ENCODE peak calls at places on chromosome 16, in eight cellular contexts. L, C, Z, J, P, O, I and W are unnamed samples.
A peak's percentile ranks its signal among the peaks of the same experiment; 100 is the strongest.

GRCh38 chr16:85078952-85079351 is 33.3 kb downstream of the CIBAR2 start:
- DNase-seq in L (no peak), C (no peak), Z (no peak), J (no peak), P (no peak), O (no peak), I (no peak), W (no peak)

GRCh38 chr16:22381392-22381791 is 7.0 kb upstream of the CDR2 start:
- DNase-seq in L (no peak), C (no peak), Z (no peak), J (no peak), P (no peak), O (no peak), I (no peak), W (no peak)

GRCh38 chr16:24497405-24497804 is 42.0 kb upstream of the RBBP6 start:
- DNase-seq in L (peak; percentile 78), C (no peak), Z (peak; percentile 5), J (peak; percentile 23), P (no peak), O (no peak), I (peak; percentile 20), W (no peak)

GRCh38 chr16:46747777-46748651 is at the start of gene MYLK3:
- DNase-seq in L (peak; percentile 91), C (no peak), Z (no peak), J (peak; percentile 95), P (peak; percentile 15), O (peak; percentile 73), I (no peak), W (peak; percentile 25)

GRCh38 chr16:78461496-78461938 is 362.1 kb downstream of the WWOX start:
- DNase-seq in L (no peak), C (no peak), Z (no peak), J (no peak), P (no peak), O (no peak), I (peak; percentile 58), W (no peak)

GRCh38 chr16:67661864-67662652 is 1.3 kb downstream of the PARD6A start:
- DNase-seq in L (no peak), C (no peak), Z (no peak), J (no peak), P (no peak), O (no peak), I (no peak), W (no peak)

GRCh38 chr16:28897826-28898225 is 19.5 kb downstream of the ATP2A1 start:
- DNase-seq in L (no peak), C (no peak), Z (no peak), J (no peak), P (no peak), O (no peak), I (peak; percentile 3), W (no peak)

GRCh38 chr16:23920899-23921298 is 85.1 kb downstream of the PRKCB start:
- DNase-seq in L (no peak), C (no peak), Z (no peak), J (no peak), P (no peak), O (no peak), I (no peak), W (no peak)

GRCh38 chr16:55073830-55074229 is 143.2 kb downstream of the IRX5 start:
- DNase-seq in L (peak; percentile 8), C (no peak), Z (no peak), J (no peak), P (no peak), O (no peak), I (no peak), W (no peak)

GRCh38 chr16:14315683-14316320 is 244.7 kb downstream of the MRTFB start:
- DNase-seq in L (no peak), C (no peak), Z (no peak), J (no peak), P (no peak), O (no peak), I (no peak), W (no peak)

GRCh38 chr16:28821874-28822519 is 802 bp upstream of the ATXN2L start:
- DNase-seq in L (peak; percentile 48), C (no peak), Z (no peak), J (no peak), P (no peak), O (no peak), I (no peak), W (no peak)

GRCh38 chr16:58499615-58500328 is at the start of gene NDRG4:
- DNase-seq in L (peak; percentile 96), C (peak; percentile 58), Z (peak; percentile 93), J (peak; percentile 92), P (peak; percentile 78), O (peak; percentile 58), I (peak; percentile 86), W (peak; percentile 48)

DNA sequence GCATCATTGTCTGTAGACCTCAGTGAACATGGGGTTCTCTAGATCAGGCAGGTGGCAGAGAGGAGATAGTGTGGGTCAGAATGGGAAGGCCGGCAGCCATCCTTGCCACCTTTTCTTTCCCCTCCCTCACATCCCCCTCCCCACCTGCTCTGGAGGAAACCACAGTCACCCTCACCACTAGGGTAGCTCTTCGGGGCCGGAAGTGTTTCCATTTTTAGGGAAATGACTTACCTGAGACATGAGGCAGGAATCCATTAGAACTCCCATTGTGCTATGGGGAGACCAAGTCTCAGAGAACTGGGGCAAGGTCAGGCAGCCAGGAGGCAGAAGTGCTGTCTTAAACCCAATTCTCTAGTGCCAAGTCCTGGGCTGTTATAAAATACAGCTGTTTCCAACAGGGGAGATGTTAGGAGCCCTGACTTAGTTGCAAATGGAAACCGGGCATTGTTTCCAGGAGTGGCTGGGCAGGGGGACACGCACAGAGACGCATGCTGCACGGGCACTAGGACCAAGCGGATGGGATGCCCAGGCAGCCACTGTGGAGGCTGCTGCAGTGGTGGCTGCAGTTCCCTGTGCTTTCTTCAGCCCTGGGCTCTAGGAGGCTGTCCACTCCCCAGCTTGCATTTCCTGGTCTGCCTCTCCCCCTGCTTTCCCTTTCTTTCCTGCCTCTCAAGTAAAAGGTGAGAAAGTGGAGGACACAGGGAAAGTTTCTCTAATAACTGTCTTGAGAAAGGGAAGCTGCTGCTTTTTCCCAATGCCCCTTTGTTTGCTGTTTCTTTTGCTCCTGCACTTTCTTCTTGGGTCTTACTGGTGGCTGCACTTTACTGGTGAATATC is 2.8 kb downstream of the HAS3 start:
- DNase-seq in L (peak; percentile 83), C (no peak), Z (no peak), J (peak; percentile 24), P (no peak), O (no peak), I (peak; percentile 27), W (no peak)
- H3K27ac ChIP-seq in L (no peak overlapping the region), C (no peak overlapping the region), Z (no peak overlapping the region), J (no peak overlapping the region), P (no peak overlapping the region), O (no peak overlapping the region), I (peak overlapping the region; percentile 83), W (no peak overlapping the region)

DNA sequence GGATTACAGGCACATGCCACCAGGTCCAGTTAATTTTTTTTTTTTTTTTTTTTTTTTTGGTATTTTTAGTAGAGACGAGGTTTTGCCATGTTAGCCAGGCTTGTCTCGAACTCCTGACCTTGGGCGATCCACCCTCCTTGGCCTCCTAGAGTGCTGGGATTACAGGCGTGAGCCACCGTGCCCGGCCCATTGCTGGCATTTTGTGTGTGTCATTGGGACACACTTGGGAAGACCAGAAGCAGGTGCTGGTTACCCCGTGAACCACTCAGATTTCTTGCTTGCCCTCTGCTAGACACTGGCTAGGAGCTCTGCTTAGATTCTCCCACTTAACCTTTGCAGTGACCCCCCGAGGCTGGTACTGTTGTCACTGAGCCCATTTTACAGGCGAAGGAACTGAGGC is 229.3 kb downstream of the IRF8 start:
- DNase-seq in L (no peak), C (no peak), Z (no peak), J (no peak), P (no peak), O (no peak), I (no peak), W (no peak)
- H3K27me3 ChIP-seq in L (no peaks in the 10 kb centered on the region), C (peaks cover 29% of the 10 kb centered on the region), Z (no peaks in the 10 kb centered on the region), J (no peaks in the 10 kb centered on the region), P (no peaks in the 10 kb centered on the region), O (peaks cover 34% of the 10 kb centered on the region), I (peaks cover 51% of the 10 kb centered on the region), W (no peaks in the 10 kb centered on the region)

DNA sequence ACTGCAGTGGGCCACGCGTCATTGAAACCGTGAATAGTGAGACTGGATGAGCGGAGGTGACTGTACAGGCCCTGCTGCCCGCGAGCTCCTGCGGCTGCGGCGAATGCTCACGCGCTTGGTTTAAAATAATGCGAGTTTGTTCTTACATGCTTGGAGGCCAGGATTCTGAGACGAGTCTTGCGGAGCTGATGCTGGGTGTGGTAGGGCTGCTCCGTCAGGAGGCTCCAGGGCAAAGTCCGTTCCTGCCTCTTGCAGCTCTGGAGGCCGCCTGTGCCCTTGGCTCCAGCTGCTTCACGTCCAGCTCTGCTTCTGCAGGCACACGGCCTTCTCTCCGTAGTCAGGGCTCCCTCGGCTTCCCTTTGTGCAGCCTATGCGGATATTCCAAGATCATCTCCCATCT is 9.5 kb downstream of the ACSF3 start:
- DNase-seq in L (no peak), C (no peak), Z (no peak), J (no peak), P (no peak), O (no peak), I (no peak), W (no peak)
- H3K36me3 ChIP-seq in L (peaks cover 50% of the 10 kb centered on the region), C (no peaks in the 10 kb centered on the region), Z (peaks cover 23% of the 10 kb centered on the region), J (peaks cover 35% of the 10 kb centered on the region), P (peaks cover 84% of the 10 kb centered on the region), O (peaks cover 12% of the 10 kb centered on the region), I (no peaks in the 10 kb centered on the region), W (peaks cover 39% of the 10 kb centered on the region)

DNA sequence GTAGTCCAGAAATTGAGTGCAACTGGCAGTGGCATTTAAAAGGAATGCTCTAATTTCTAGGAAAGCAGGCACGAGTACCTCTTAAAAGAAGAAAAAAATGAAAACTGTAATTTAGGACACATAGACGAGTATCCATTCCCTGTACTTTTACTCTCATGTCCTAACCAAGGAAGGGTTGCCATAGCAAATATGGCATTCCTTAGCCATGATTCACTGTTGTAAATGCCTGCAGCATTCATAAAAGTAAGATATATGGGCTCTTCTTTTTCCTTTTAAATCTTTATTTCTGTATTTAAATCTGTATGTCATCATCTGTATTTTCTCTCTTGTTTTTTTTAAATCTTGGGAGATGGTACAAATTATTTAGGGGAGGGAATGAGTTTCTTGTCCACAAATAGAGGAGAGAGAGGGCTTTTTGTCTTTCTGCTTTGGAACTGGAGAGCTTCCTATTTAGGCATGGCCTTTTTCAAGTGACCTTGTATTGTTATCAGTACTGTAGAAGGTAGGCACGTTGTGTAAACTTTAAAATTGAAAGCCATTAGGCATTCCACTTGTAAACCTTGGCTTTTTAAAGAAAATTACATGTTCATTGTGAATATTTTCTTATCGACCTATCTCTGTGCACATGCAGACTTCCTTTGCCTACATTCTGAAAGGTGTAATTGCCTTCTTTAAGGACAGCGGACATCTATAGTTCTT is 50.0 kb downstream of the TENT4B start:
- DNase-seq in L (no peak), C (no peak), Z (peak; percentile 94), J (peak; percentile 29), P (no peak), O (no peak), I (peak; percentile 91), W (no peak)
- H3K27ac ChIP-seq in L (peak overlapping the region; percentile 59), C (peak overlapping the region; percentile 74), Z (peak overlapping the region; percentile 88), J (peak overlapping the region; percentile 68), P (no peak overlapping the region), O (peak overlapping the region; percentile 37), I (peak overlapping the region; percentile 75), W (no peak overlapping the region)

GRCh38 chr16:86472366-86472765 is 38.0 kb upstream of the FOXF1 start:
- DNase-seq in L (no peak), C (no peak), Z (no peak), J (no peak), P (no peak), O (no peak), I (no peak), W (no peak)
- H3K27me3 ChIP-seq in L (peaks cover 29% of the 10 kb centered on the region), C (peaks cover 34% of the 10 kb centered on the region), Z (no peaks in the 10 kb centered on the region), J (peaks cover 49% of the 10 kb centered on the region), P (no peaks in the 10 kb centered on the region), O (peaks cover 49% of the 10 kb centered on the region), I (peaks cover 62% of the 10 kb centered on the region), W (no peaks in the 10 kb centered on the region)